ENCODE peak calls at places on chromosomes 2 and 18, in ten cellular contexts. Z is EL, L is HTR-8/SVneo, W is GM04504, K is GM23248, F is ureter, E is endothelial cell, J is sigmoid colon, B is lung microvascular endothelial cell, P is esophagus squamous epithelium. D is an unnamed sample.
A peak's percentile ranks its signal among the peaks of the same experiment; 100 is the strongest.

GRCh38 chr2:188399159-188399558 is 107.5 kb downstream of the GULP1 start:
- DNase-seq in Z (peak; percentile 51), L (no peak), W (no peak), K (peak; percentile 42), F (no peak), E (no peak), J (no peak), B (peak; percentile 16), P (no peak), D (no peak)

GRCh38 chr2:179596018-179596417 is 265.4 kb downstream of the ZNF385B start:
- DNase-seq in Z (peak; percentile 81), L (no peak), W (no peak), K (peak; percentile 92), F (no peak), E (no peak), J (no peak), B (no peak), P (no peak), D (no peak)

GRCh38 chr2:168354499-168354898 is 101.6 kb upstream of the CERS6 start:
- DNase-seq in Z (no peak), L (no peak), W (no peak), K (no peak), F (no peak), E (no peak), J (no peak), B (no peak), P (no peak), D (no peak)

GRCh38 chr2:148814143-148814852 is 60.7 kb upstream of the KIF5C start:
- DNase-seq in Z (peak; percentile 70), L (no peak), W (peak; percentile 4), K (peak; percentile 27), F (no peak), E (no peak), J (no peak), B (peak; percentile 28), P (no peak), D (no peak)

GRCh38 chr2:69734858-69735574 is 6.9 kb upstream of the ANXA4 start:
- DNase-seq in Z (no peak), L (no peak), W (no peak), K (no peak), F (no peak), E (no peak), J (no peak), B (no peak), P (no peak), D (no peak)

GRCh38 chr2:25912851-25913695 is 34.8 kb upstream of the ASXL2 start:
- DNase-seq in Z (peak; percentile 32), L (peak; percentile 41), W (peak; percentile 8), K (peak; percentile 65), F (no peak), E (no peak), J (no peak), B (no peak), P (no peak), D (no peak)

GRCh38 chr18:13281406-13281805 is 62.8 kb downstream of the LDLRAD4 start:
- DNase-seq in Z (no peak), L (no peak), W (no peak), K (no peak), F (no peak), E (no peak), J (no peak), B (no peak), P (no peak), D (no peak)

GRCh38 chr2:98643496-98644100 is 35.2 kb downstream of the UNC50 start:
- DNase-seq in Z (peak; percentile 28), L (no peak), W (no peak), K (no peak), F (no peak), E (no peak), J (no peak), B (peak; percentile 24), P (no peak), D (no peak)

GRCh38 chr18:8367217-8367988 is 241.8 kb upstream of the RAB12 start:
- DNase-seq in Z (no peak), L (peak; percentile 9), W (no peak), K (peak; percentile 38), F (peak; percentile 52), E (peak; percentile 79), J (no peak), B (peak; percentile 25), P (no peak), D (no peak)

GRCh38 chr2:9221223-9221622 is 14.6 kb downstream of the ASAP2 start:
- DNase-seq in Z (no peak), L (no peak), W (no peak), K (peak; percentile 28), F (peak; percentile 15), E (no peak), J (no peak), B (no peak), P (no peak), D (no peak)

GRCh38 chr18:37484893-37485834 is 80.4 kb downstream of the CELF4 start:
- DNase-seq in Z (peak; percentile 26), L (no peak), W (no peak), K (peak; percentile 60), F (no peak), E (peak; percentile 73), J (no peak), B (no peak), P (no peak), D (no peak)

GRCh38 chr2:183284606-183285005 is 160.4 kb downstream of the NUP35 start:
- DNase-seq in Z (peak; percentile 95), L (peak; percentile 10), W (peak; percentile 17), K (peak; percentile 92), F (no peak), E (no peak), J (no peak), B (peak; percentile 3), P (no peak), D (no peak)

GRCh38 chr2:44479127-44479887 is 117.6 kb downstream of the CAMKMT start:
- DNase-seq in Z (peak; percentile 80), L (peak; percentile 76), W (peak; percentile 64), K (peak; percentile 88), F (peak; percentile 55), E (peak; percentile 41), J (no peak), B (peak; percentile 88), P (no peak), D (no peak)

GRCh38 chr2:202632682-202633081 is 2.1 kb upstream of the FAM117B start:
- DNase-seq in Z (peak; percentile 11), L (no peak), W (no peak), K (peak; percentile 6), F (no peak), E (no peak), J (no peak), B (peak; percentile 27), P (no peak), D (no peak)

GRCh38 chr2:128284841-128285240 is 33.8 kb downstream of the HS6ST1 start:
- DNase-seq in Z (no peak), L (no peak), W (no peak), K (no peak), F (no peak), E (no peak), J (no peak), B (no peak), P (no peak), D (no peak)